ENCODE peak calls at places on chromosomes 1 and 21, in seven cellular contexts. One of them, this sample, is unnamed.

GRCh38 chr21:43968410-43969114 is 43.5 kb upstream of the TRAPPC10 start:
- DNase-seq in fibroblast of the aortic adventitia: no peak
- DNase-seq in Peyer's patch: no peak
- DNase-seq in fibroblast of pulmonary artery: no peak
- DNase-seq in cardiac fibroblast: no peak
- DNase-seq in heart right ventricle: no peak
- DNase-seq in HCT116: no peak
- DNase-seq in this sample: no peak

GRCh38 chr1:201495447-201496295 is 11.3 kb downstream of the CSRP1 start:
- DNase-seq in fibroblast of the aortic adventitia: peak
- DNase-seq in Peyer's patch: no peak
- DNase-seq in fibroblast of pulmonary artery: peak
- DNase-seq in cardiac fibroblast: peak
- DNase-seq in heart right ventricle: peak
- DNase-seq in HCT116: no peak
- DNase-seq in this sample: no peak

GRCh38 chr1:242467556-242468145 is 56.8 kb downstream of the PLD5 start:
- DNase-seq in fibroblast of the aortic adventitia: peak
- DNase-seq in Peyer's patch: peak
- DNase-seq in fibroblast of pulmonary artery: peak
- DNase-seq in cardiac fibroblast: peak
- DNase-seq in heart right ventricle: peak
- DNase-seq in HCT116: peak
- DNase-seq in this sample: peak

GRCh38 chr1:118918940-118919259 is 69.2 kb downstream of the TBX15 start:
- DNase-seq in fibroblast of the aortic adventitia: no peak
- DNase-seq in Peyer's patch: no peak
- DNase-seq in fibroblast of pulmonary artery: no peak
- DNase-seq in cardiac fibroblast: no peak
- DNase-seq in heart right ventricle: no peak
- DNase-seq in HCT116: no peak
- DNase-seq in this sample: no peak

GRCh38 chr1:12595839-12596821 is 21.9 kb downstream of the DHRS3 start:
- DNase-seq in fibroblast of the aortic adventitia: peak
- DNase-seq in Peyer's patch: peak
- DNase-seq in fibroblast of pulmonary artery: peak
- DNase-seq in cardiac fibroblast: peak
- DNase-seq in heart right ventricle: peak
- DNase-seq in HCT116: no peak
- DNase-seq in this sample: peak

GRCh38 chr1:44406761-44407429 is 1.8 kb downstream of the RNF220 start:
- DNase-seq in fibroblast of the aortic adventitia: no peak
- DNase-seq in Peyer's patch: no peak
- DNase-seq in fibroblast of pulmonary artery: no peak
- DNase-seq in cardiac fibroblast: no peak
- DNase-seq in heart right ventricle: no peak
- DNase-seq in HCT116: no peak
- DNase-seq in this sample: no peak

GRCh38 chr1:63615809-63616420 is 22.7 kb downstream of the PGM1 start:
- DNase-seq in fibroblast of the aortic adventitia: peak
- DNase-seq in Peyer's patch: peak
- DNase-seq in fibroblast of pulmonary artery: peak
- DNase-seq in cardiac fibroblast: peak
- DNase-seq in heart right ventricle: peak
- DNase-seq in HCT116: peak
- DNase-seq in this sample: no peak

GRCh38 chr1:117181630-117182041 is 29.1 kb downstream of the VTCN1 start:
- DNase-seq in fibroblast of the aortic adventitia: no peak
- DNase-seq in Peyer's patch: no peak
- DNase-seq in fibroblast of pulmonary artery: no peak
- DNase-seq in cardiac fibroblast: no peak
- DNase-seq in heart right ventricle: no peak
- DNase-seq in HCT116: no peak
- DNase-seq in this sample: no peak

GRCh38 chr1:32182060-32182459 is 2.6 kb downstream of the TXLNA start:
- DNase-seq in fibroblast of the aortic adventitia: peak
- DNase-seq in Peyer's patch: no peak
- DNase-seq in fibroblast of pulmonary artery: no peak
- DNase-seq in cardiac fibroblast: peak
- DNase-seq in heart right ventricle: no peak
- DNase-seq in HCT116: no peak
- DNase-seq in this sample: no peak

GRCh38 chr1:204945565-204945977 is 74.9 kb downstream of the NFASC start:
- DNase-seq in fibroblast of the aortic adventitia: no peak
- DNase-seq in Peyer's patch: no peak
- DNase-seq in fibroblast of pulmonary artery: no peak
- DNase-seq in cardiac fibroblast: no peak
- DNase-seq in heart right ventricle: no peak
- DNase-seq in HCT116: no peak
- DNase-seq in this sample: no peak

GRCh38 chr1:2847086-2847850 is 45.8 kb upstream of the TTC34 start:
- DNase-seq in fibroblast of the aortic adventitia: no peak
- DNase-seq in Peyer's patch: no peak
- DNase-seq in fibroblast of pulmonary artery: no peak
- DNase-seq in cardiac fibroblast: no peak
- DNase-seq in heart right ventricle: no peak
- DNase-seq in HCT116: no peak
- DNase-seq in this sample: no peak

GRCh38 chr1:186155594-186155993 is 219.5 kb downstream of the TPR start:
- DNase-seq in fibroblast of the aortic adventitia: peak
- DNase-seq in Peyer's patch: no peak
- DNase-seq in fibroblast of pulmonary artery: peak
- DNase-seq in cardiac fibroblast: peak
- DNase-seq in heart right ventricle: peak
- DNase-seq in HCT116: peak
- DNase-seq in this sample: peak

GRCh38 chr1:29266912-29267311 is 30.6 kb downstream of the PTPRU start:
- DNase-seq in fibroblast of the aortic adventitia: no peak
- DNase-seq in Peyer's patch: no peak
- DNase-seq in fibroblast of pulmonary artery: no peak
- DNase-seq in cardiac fibroblast: no peak
- DNase-seq in heart right ventricle: no peak
- DNase-seq in HCT116: no peak
- DNase-seq in this sample: no peak

GRCh38 chr1:7478797-7479499 is 292.1 kb upstream of the VAMP3 start:
- DNase-seq in fibroblast of the aortic adventitia: peak
- DNase-seq in Peyer's patch: peak
- DNase-seq in fibroblast of pulmonary artery: peak
- DNase-seq in cardiac fibroblast: peak
- DNase-seq in heart right ventricle: peak
- DNase-seq in HCT116: no peak
- DNase-seq in this sample: peak

GRCh38 chr1:56911098-56911497 is 54.7 kb downstream of the C8B start:
- DNase-seq in fibroblast of the aortic adventitia: peak
- DNase-seq in Peyer's patch: no peak
- DNase-seq in fibroblast of pulmonary artery: peak
- DNase-seq in cardiac fibroblast: peak
- DNase-seq in heart right ventricle: no peak
- DNase-seq in HCT116: no peak
- DNase-seq in this sample: no peak

GRCh38 chr1:46448109-46448911 is 41.3 kb upstream of the DMBX1 start:
- DNase-seq in fibroblast of the aortic adventitia: no peak
- DNase-seq in Peyer's patch: no peak
- DNase-seq in fibroblast of pulmonary artery: no peak
- DNase-seq in cardiac fibroblast: no peak
- DNase-seq in heart right ventricle: no peak
- DNase-seq in HCT116: no peak
- DNase-seq in this sample: no peak

GRCh38 chr1:150168960-150169565 is 19.3 kb downstream of the PLEKHO1 start:
- DNase-seq in fibroblast of the aortic adventitia: peak
- DNase-seq in Peyer's patch: peak
- DNase-seq in fibroblast of pulmonary artery: peak
- DNase-seq in cardiac fibroblast: peak
- DNase-seq in heart right ventricle: peak
- DNase-seq in HCT116: peak
- DNase-seq in this sample: no peak

GRCh38 chr1:17606826-17607440 is 67.4 kb downstream of the ARHGEF10L start:
- DNase-seq in fibroblast of the aortic adventitia: peak
- DNase-seq in Peyer's patch: peak
- DNase-seq in fibroblast of pulmonary artery: peak
- DNase-seq in cardiac fibroblast: peak
- DNase-seq in heart right ventricle: peak
- DNase-seq in HCT116: peak
- DNase-seq in this sample: no peak

GRCh38 chr1:234402939-234403338 is 29.7 kb downstream of the COA6 start:
- DNase-seq in fibroblast of the aortic adventitia: no peak
- DNase-seq in Peyer's patch: no peak
- DNase-seq in fibroblast of pulmonary artery: no peak
- DNase-seq in cardiac fibroblast: no peak
- DNase-seq in heart right ventricle: no peak
- DNase-seq in HCT116: no peak
- DNase-seq in this sample: no peak

GRCh38 chr1:44557756-44558155 is 116.5 kb downstream of the TMEM53 start:
- DNase-seq in fibroblast of the aortic adventitia: no peak
- DNase-seq in Peyer's patch: no peak
- DNase-seq in fibroblast of pulmonary artery: peak
- DNase-seq in cardiac fibroblast: no peak
- DNase-seq in heart right ventricle: no peak
- DNase-seq in HCT116: no peak
- DNase-seq in this sample: no peak

GRCh38 chr1:93616221-93616995 is 65.2 kb downstream of the BCAR3 start:
- DNase-seq in fibroblast of the aortic adventitia: peak
- DNase-seq in Peyer's patch: no peak
- DNase-seq in fibroblast of pulmonary artery: no peak
- DNase-seq in cardiac fibroblast: no peak
- DNase-seq in heart right ventricle: peak
- DNase-seq in HCT116: no peak
- DNase-seq in this sample: no peak

DNA sequence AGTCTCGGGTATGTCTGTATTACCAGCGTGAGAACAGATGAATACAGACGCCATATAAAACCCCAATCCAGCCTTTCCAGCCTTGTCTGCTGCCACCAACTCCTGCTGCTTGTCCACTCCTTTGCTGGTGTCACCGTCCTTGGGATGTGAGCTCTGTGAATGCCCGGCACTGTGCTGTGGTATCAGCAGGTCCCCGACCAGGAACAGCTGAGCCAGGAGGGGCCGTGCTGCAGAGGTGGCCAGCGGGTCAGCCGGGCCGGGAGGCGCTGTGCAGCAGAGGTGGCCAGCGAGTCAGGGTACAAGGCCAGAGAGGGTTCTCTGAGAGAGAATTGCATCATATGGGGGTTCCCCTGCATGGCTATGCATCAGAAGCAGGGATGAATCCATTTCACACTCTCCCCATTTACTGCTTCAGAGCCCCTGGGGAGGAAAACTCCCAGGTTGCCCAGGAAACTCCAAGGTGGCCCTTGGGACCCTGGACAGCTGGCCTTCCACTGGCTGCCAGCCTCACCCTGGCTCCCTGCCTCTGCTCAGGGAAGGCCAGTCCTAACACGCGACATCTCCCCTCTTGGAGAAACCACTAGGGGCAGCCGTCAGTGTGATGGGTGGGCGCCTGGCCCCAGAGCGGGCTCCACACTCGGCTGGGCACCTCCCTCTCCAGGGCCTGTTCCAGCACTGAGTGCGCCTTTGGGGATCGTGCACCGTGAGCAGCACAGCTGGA is 122.4 kb upstream of the COL6A1 start:
- DNase-seq in fibroblast of the aortic adventitia: no peak
- DNase-seq in Peyer's patch: no peak
- DNase-seq in fibroblast of pulmonary artery: no peak
- DNase-seq in cardiac fibroblast: no peak
- DNase-seq in heart right ventricle: no peak
- DNase-seq in HCT116: no peak
- DNase-seq in this sample: no peak
- H3K4me3 ChIP-seq in fibroblast of the aortic adventitia: no peak
- H3K4me3 ChIP-seq in Peyer's patch: no peak
- H3K4me3 ChIP-seq in fibroblast of pulmonary artery: no peak
- H3K4me3 ChIP-seq in cardiac fibroblast: no peak
- H3K4me3 ChIP-seq in heart right ventricle: no peak
- H3K4me3 ChIP-seq in HCT116: no peak
- H3K4me3 ChIP-seq in this sample: no peak

GRCh38 chr1:247111636-247112478 is 7.7 kb upstream of the ZNF669 start:
- DNase-seq in fibroblast of the aortic adventitia: peak
- DNase-seq in Peyer's patch: no peak
- DNase-seq in fibroblast of pulmonary artery: peak
- DNase-seq in cardiac fibroblast: peak
- DNase-seq in heart right ventricle: peak
- DNase-seq in HCT116: no peak
- DNase-seq in this sample: no peak
- H3K4me3 ChIP-seq in fibroblast of the aortic adventitia: peak
- H3K4me3 ChIP-seq in Peyer's patch: peak
- H3K4me3 ChIP-seq in fibroblast of pulmonary artery: peak
- H3K4me3 ChIP-seq in cardiac fibroblast: peak
- H3K4me3 ChIP-seq in heart right ventricle: peak
- H3K4me3 ChIP-seq in HCT116: peak
- H3K4me3 ChIP-seq in this sample: peak

DNA sequence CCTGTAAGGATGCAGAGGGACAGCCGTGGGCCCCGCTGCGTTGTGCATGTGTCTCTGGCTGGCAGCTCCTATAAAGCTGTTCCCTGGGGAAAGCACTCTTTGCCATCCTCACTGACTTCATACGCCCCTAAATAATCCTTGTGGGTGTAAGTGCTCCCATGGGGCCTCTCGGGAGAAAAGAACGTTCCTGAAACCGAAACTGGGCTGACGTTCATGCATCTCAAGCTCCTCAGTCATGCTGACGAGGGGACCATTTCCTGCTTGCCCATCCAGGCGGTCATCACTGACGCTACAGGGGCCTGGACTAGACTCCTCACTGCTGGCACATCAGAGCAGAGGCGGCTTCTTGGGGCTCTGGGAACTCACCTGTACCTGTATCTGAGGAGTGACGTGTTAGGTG is 73.1 kb upstream of the USP24 start:
- DNase-seq in fibroblast of the aortic adventitia: no peak
- DNase-seq in Peyer's patch: peak
- DNase-seq in fibroblast of pulmonary artery: no peak
- DNase-seq in cardiac fibroblast: peak
- DNase-seq in heart right ventricle: peak
- DNase-seq in HCT116: no peak
- DNase-seq in this sample: no peak
- H3K4me3 ChIP-seq in fibroblast of the aortic adventitia: no peak
- H3K4me3 ChIP-seq in Peyer's patch: no peak
- H3K4me3 ChIP-seq in fibroblast of pulmonary artery: no peak
- H3K4me3 ChIP-seq in cardiac fibroblast: no peak
- H3K4me3 ChIP-seq in heart right ventricle: peak
- H3K4me3 ChIP-seq in HCT116: no peak
- H3K4me3 ChIP-seq in this sample: no peak

GRCh38 chr1:109393602-109394233 is 4.0 kb downstream of the SORT1 start:
- DNase-seq in fibroblast of the aortic adventitia: no peak
- DNase-seq in Peyer's patch: no peak
- DNase-seq in fibroblast of pulmonary artery: no peak
- DNase-seq in cardiac fibroblast: no peak
- DNase-seq in heart right ventricle: no peak
- DNase-seq in HCT116: no peak
- DNase-seq in this sample: no peak

GRCh38 chr1:109392788-109393580 is 4.7 kb downstream of the SORT1 start:
- DNase-seq in fibroblast of the aortic adventitia: no peak
- DNase-seq in Peyer's patch: peak
- DNase-seq in fibroblast of pulmonary artery: peak
- DNase-seq in cardiac fibroblast: peak
- DNase-seq in heart right ventricle: peak
- DNase-seq in HCT116: no peak
- DNase-seq in this sample: no peak

GRCh38 chr1:109396513-109396839 is 1.2 kb downstream of the SORT1 start:
- DNase-seq in fibroblast of the aortic adventitia: no peak
- DNase-seq in Peyer's patch: no peak
- DNase-seq in fibroblast of pulmonary artery: no peak
- DNase-seq in cardiac fibroblast: no peak
- DNase-seq in heart right ventricle: no peak
- DNase-seq in HCT116: no peak
- DNase-seq in this sample: no peak

GRCh38 chr1:109395602-109396512 is 1.9 kb downstream of the SORT1 start:
- DNase-seq in fibroblast of the aortic adventitia: no peak
- DNase-seq in Peyer's patch: no peak
- DNase-seq in fibroblast of pulmonary artery: peak
- DNase-seq in cardiac fibroblast: peak
- DNase-seq in heart right ventricle: no peak
- DNase-seq in HCT116: no peak
- DNase-seq in this sample: no peak

GRCh38 chr1:109394591-109395281 is 3.0 kb downstream of the SORT1 start:
- DNase-seq in fibroblast of the aortic adventitia: no peak
- DNase-seq in Peyer's patch: no peak
- DNase-seq in fibroblast of pulmonary artery: no peak
- DNase-seq in cardiac fibroblast: no peak
- DNase-seq in heart right ventricle: no peak
- DNase-seq in HCT116: no peak
- DNase-seq in this sample: no peak
- H3K4me3 ChIP-seq in fibroblast of the aortic adventitia: no peak
- H3K4me3 ChIP-seq in Peyer's patch: no peak
- H3K4me3 ChIP-seq in fibroblast of pulmonary artery: no peak
- H3K4me3 ChIP-seq in cardiac fibroblast: no peak
- H3K4me3 ChIP-seq in heart right ventricle: no peak
- H3K4me3 ChIP-seq in HCT116: no peak
- H3K4me3 ChIP-seq in this sample: no peak